ENCODE peak calls at places on chromosomes 6 and 20, in nine cellular contexts. A is ovary, F is thoracic aorta, D is HCT116, B is heart left ventricle, H is neural progenitor cell, V is SK-N-SH, J is H1, Y is stomach. T is an unnamed sample. For H3K27me3, the result is how much of the 10 kb centered on the place peaks cover.

GRCh38 chr6:129500958-129501381 is 209.0 kb downstream of the ARHGAP18 start:
- DNase-seq in Y (no peak), F (no peak), D (peak), A (no peak), V (peak), B (no peak), H (peak), J (no peak), T (no peak)

GRCh38 chr20:61263084-61263695 is 11.1 kb downstream of the CDH4 start:
- DNase-seq in Y (no peak), V (peak), H (peak), B (no peak), D (no peak), J (peak), F (no peak), A (no peak), T (peak)

GRCh38 chr6:3409699-3410384 is 47.0 kb downstream of the SLC22A23 start:
- DNase-seq in D (no peak), F (no peak), H (no peak), V (no peak), Y (peak), J (no peak), A (no peak), B (no peak), T (peak)

GRCh38 chr6:123715243-123715863 is 78.6 kb upstream of the TRDN start:
- DNase-seq in D (peak), H (peak), B (no peak), Y (no peak), V (peak), J (no peak), A (no peak), F (no peak), T (peak)

GRCh38 chr6:28383235-28384142 is 16.1 kb downstream of the ZSCAN12 start:
- DNase-seq in F (peak), J (peak), Y (peak), H (peak), D (peak), B (peak), A (peak), V (peak), T (peak)

GRCh38 chr6:20126789-20127653 is 85.2 kb downstream of the MBOAT1 start:
- DNase-seq in V (peak), J (peak), H (peak), D (peak), F (no peak), Y (peak), B (peak), A (peak), T (peak)

GRCh38 chr20:51554538-51555165 is 12.1 kb upstream of the NFATC2 start:
- DNase-seq in B (no peak), D (no peak), J (no peak), V (no peak), A (no peak), H (no peak), F (no peak), Y (no peak), T (peak)

GRCh38 chr6:137272403-137272802 is 53.2 kb upstream of the IFNGR1 start:
- DNase-seq in F (no peak), A (no peak), V (no peak), J (no peak), H (no peak), Y (no peak), D (no peak), B (no peak), T (no peak)

GRCh38 chr20:56748476-56749377 is 119.6 kb downstream of the TFAP2C start:
- DNase-seq in A (no peak), F (no peak), J (no peak), Y (no peak), H (no peak), V (no peak), D (no peak), B (no peak), T (no peak)

GRCh38 chr6:84536914-84537638 is 227.3 kb downstream of the TBX18 start:
- DNase-seq in H (no peak), D (no peak), F (no peak), A (no peak), B (no peak), Y (no peak), V (no peak), J (no peak), T (no peak)

GRCh38 chr6:120606743-120607142 is 727.5 kb downstream of the TBC1D32 start:
- DNase-seq in Y (no peak), D (no peak), H (no peak), V (no peak), B (no peak), A (no peak), J (no peak), F (no peak), T (no peak)

GRCh38 chr6:16548121-16548520 is 213.1 kb downstream of the ATXN1 start:
- DNase-seq in Y (no peak), H (no peak), A (no peak), D (no peak), F (no peak), V (no peak), B (no peak), J (no peak), T (no peak)

GRCh38 chr6:18893540-18894269 is 506.6 kb downstream of the RNF144B start:
- DNase-seq in A (no peak), D (no peak), V (no peak), B (no peak), H (no peak), Y (peak), F (no peak), J (no peak), T (peak)

GRCh38 chr6:90098025-90098474 is 198.6 kb downstream of the BACH2 start:
- DNase-seq in F (peak), V (no peak), J (no peak), D (no peak), B (peak), H (no peak), Y (no peak), A (peak), T (no peak)

GRCh38 chr20:23159256-23159922 is 73.3 kb upstream of the CD93 start:
- DNase-seq in D (no peak), F (no peak), A (no peak), B (peak), J (peak), Y (peak), V (no peak), H (no peak), T (no peak)

GRCh38 chr20:10848810-10849370 is 175.1 kb upstream of the JAG1 start:
- DNase-seq in V (no peak), D (peak), J (no peak), Y (no peak), B (peak), F (no peak), A (no peak), H (no peak), T (peak)

GRCh38 chr20:10469599-10469998 is 34.5 kb downstream of the SLX4IP start:
- DNase-seq in F (no peak), A (no peak), J (no peak), B (peak), V (peak), D (peak), Y (no peak), H (peak), T (peak)

GRCh38 chr6:15246217-15247211 is 645 bp downstream of the JARID2 start:
- DNase-seq in B (no peak), H (peak), D (no peak), Y (no peak), F (no peak), V (no peak), J (no peak), A (no peak), T (peak)

GRCh38 chr6:130307752-130308361 is 58.0 kb upstream of the TMEM200A start:
- DNase-seq in D (no peak), J (no peak), F (no peak), B (no peak), V (no peak), A (no peak), Y (no peak), H (no peak), T (no peak)

GRCh38 chr20:8693709-8694108 is 375.2 kb upstream of the PLCB4 start:
- DNase-seq in V (no peak), F (no peak), Y (no peak), H (no peak), D (no peak), J (no peak), A (no peak), B (no peak), T (no peak)

GRCh38 chr20:24962510-24962909 is 13.4 kb downstream of the CST7 start:
- DNase-seq in J (no peak), F (no peak), Y (no peak), H (no peak), B (no peak), A (no peak), D (no peak), V (no peak), T (no peak)

GRCh38 chr20:43923917-43924316 is 9.3 kb downstream of the TOX2 start:
- DNase-seq in F (no peak), H (no peak), V (no peak), B (no peak), A (no peak), J (no peak), Y (no peak), D (no peak), T (no peak)

GRCh38 chr6:34447915-34448314 is 18.0 kb upstream of the PACSIN1 start:
- DNase-seq in H (no peak), D (no peak), J (peak), A (no peak), Y (no peak), B (no peak), F (no peak), V (no peak), T (peak)

GRCh38 chr6:37592085-37592698 is 92.5 kb upstream of the CCDC167 start:
- DNase-seq in J (no peak), Y (no peak), V (no peak), H (no peak), D (no peak), A (no peak), B (no peak), F (no peak), T (no peak)

GRCh38 chr6:37594895-37595294 is 95.2 kb upstream of the CCDC167 start:
- DNase-seq in Y (no peak), V (no peak), A (no peak), J (no peak), D (no peak), B (no peak), F (no peak), H (no peak), T (no peak)

GRCh38 chr6:37600287-37600916 is 97.3 kb downstream of the MDGA1 start:
- DNase-seq in D (no peak), B (no peak), J (no peak), A (no peak), F (no peak), V (no peak), H (no peak), Y (no peak), T (no peak)

GRCh38 chr6:37595859-37596258 is 96.2 kb upstream of the CCDC167 start:
- DNase-seq in H (no peak), J (no peak), D (no peak), F (no peak), V (no peak), Y (no peak), B (no peak), A (no peak), T (no peak)
- H3K27me3 ChIP-seq in H (under half), J (under half), D (under half), F (under half), V (under half), Y (under half), B (under half), A (under half), T (under half)

DNA sequence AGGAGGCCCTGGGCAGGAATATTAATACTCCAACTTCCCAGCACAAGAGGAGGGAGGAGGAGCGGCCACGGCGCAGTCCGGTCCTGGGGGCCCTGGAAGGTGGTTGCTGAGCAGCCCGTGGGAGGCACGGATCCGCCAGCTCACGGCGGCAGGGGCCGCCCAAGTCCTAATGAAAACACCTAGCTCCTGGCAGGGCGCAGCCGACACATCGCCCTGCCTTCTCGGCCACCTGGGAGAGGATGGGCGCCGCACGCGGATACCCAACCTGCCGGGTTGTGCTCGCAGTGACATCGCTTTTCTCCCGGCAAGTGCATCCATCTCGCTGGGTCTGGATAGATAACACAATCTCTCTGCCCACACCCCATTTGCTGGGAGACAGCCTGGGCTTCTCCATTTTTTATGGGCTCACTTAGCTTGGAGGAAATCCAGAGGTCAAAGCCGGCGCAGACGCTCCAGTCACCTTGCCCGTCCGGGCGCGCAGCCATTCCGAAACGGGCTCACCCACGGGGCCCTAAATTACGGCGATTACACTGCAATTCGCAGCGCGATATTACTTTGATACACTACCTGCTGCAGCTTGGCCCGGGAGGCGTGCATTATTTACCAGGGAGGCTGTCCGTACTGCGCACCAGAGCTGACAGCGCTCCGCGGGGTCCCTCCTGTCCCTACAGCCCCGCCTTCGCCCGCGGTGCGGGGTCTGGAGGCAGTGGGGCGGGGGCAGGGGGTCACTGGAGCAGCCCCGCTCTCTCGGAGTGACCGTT is 36.2 kb upstream of the CCDC167 start:
- DNase-seq in D (no peak), A (no peak), H (peak), J (peak), B (no peak), F (no peak), V (peak), Y (peak), T (no peak)
- TF ChIP-seq CTCF in D (no peak), A (no peak), H (peak), J (no peak), B (no peak), F (no peak), V (no peak), Y (no peak), T (no peak)

GRCh38 chr6:13342414-13343019 is 14.2 kb upstream of the TBC1D7 start:
- DNase-seq in D (no peak), J (no peak), A (no peak), B (no peak), H (no peak), Y (no peak), V (no peak), F (no peak), T (no peak)
- H3K4me3 ChIP-seq in D (no peak), J (no peak), A (no peak), B (no peak), H (no peak), Y (no peak), V (no peak), F (no peak), T (no peak)

DNA sequence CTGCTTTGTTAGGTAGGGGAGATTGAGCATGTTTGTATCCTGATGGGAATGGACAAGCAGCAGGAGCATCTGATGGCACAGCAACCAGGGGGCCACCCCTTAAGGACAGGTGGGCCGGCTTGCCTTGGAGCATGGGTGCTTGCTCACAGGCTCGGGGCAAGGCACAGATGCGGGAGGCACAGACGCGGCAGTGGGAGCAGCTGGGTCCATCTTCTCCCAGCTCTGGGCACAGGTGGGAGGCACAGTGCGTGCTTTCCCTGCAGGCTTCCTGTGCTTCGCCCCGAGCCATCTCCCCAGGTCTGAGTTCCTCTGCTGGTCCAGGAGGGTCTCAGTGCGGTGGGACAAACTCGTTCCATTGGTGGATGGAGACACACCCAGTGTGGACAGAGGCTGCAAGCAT is 73.6 kb upstream of the BHLHE23 start:
- DNase-seq in A (no peak), F (no peak), J (no peak), D (no peak), Y (no peak), H (no peak), V (no peak), B (peak), T (no peak)
- H3K27me3 ChIP-seq in A (under half), F (under half), J (under half), D (under half), Y (under half), H (half or more), V (under half), B (under half), T (under half)

GRCh38 chr6:108260809-108261569 is at the start of gene SNX3:
- DNase-seq in Y (peak), D (peak), H (peak), B (peak), F (peak), A (peak), V (peak), J (peak), T (peak)
- TF ChIP-seq CTCF in Y (no peak), D (no peak), H (peak), B (peak), F (no peak), A (no peak), V (peak), J (peak), T (no peak)

T was measured in cardiac muscle cell.